ENCODE peak calls at places on chromosomes 5 and 9, in five cellular contexts. One of them, this sample, is unnamed.

GRCh38 chr9:90053027-90053426 is 448.2 kb downstream of the GADD45G start:
- DNase-seq in HFFc6: no peak
- DNase-seq in A673: peak
- DNase-seq in GM20000: no peak
- DNase-seq in WTC11: peak
- DNase-seq in this sample: no peak

GRCh38 chr9:97689401-97689800 is 7.7 kb downstream of the XPA start:
- DNase-seq in WTC11: no peak
- DNase-seq in HFFc6: no peak
- DNase-seq in GM20000: no peak
- DNase-seq in A673: no peak
- DNase-seq in this sample: no peak

GRCh38 chr5:43042176-43042625 is 2.1 kb upstream of the ANXA2R start:
- DNase-seq in GM20000: peak
- DNase-seq in HFFc6: peak
- DNase-seq in WTC11: peak
- DNase-seq in A673: no peak
- DNase-seq in this sample: peak

GRCh38 chr9:83620841-83621636 is 1.9 kb upstream of the IDNK start:
- DNase-seq in GM20000: peak
- DNase-seq in HFFc6: peak
- DNase-seq in WTC11: peak
- DNase-seq in A673: peak
- DNase-seq in this sample: peak

GRCh38 chr5:96075579-96076289 is 114.1 kb upstream of the ELL2 start:
- DNase-seq in A673: no peak
- DNase-seq in HFFc6: no peak
- DNase-seq in GM20000: no peak
- DNase-seq in WTC11: no peak
- DNase-seq in this sample: no peak

GRCh38 chr5:147417133-147417813 is 92.6 kb downstream of the DPYSL3 start:
- DNase-seq in A673: no peak
- DNase-seq in WTC11: no peak
- DNase-seq in HFFc6: no peak
- DNase-seq in GM20000: no peak
- DNase-seq in this sample: no peak

GRCh38 chr9:79263666-79264460 is 307.9 kb upstream of the TLE4 start:
- DNase-seq in A673: no peak
- DNase-seq in HFFc6: peak
- DNase-seq in WTC11: no peak
- DNase-seq in GM20000: no peak
- DNase-seq in this sample: no peak

GRCh38 chr5:133870661-133871060 is 97.8 kb downstream of the C5orf15 start:
- DNase-seq in HFFc6: peak
- DNase-seq in GM20000: no peak
- DNase-seq in A673: peak
- DNase-seq in WTC11: no peak
- DNase-seq in this sample: no peak

GRCh38 chr5:110072646-110073045 is 382.9 kb downstream of the MAN2A1 start:
- DNase-seq in WTC11: no peak
- DNase-seq in HFFc6: no peak
- DNase-seq in GM20000: no peak
- DNase-seq in A673: no peak
- DNase-seq in this sample: no peak

DNA sequence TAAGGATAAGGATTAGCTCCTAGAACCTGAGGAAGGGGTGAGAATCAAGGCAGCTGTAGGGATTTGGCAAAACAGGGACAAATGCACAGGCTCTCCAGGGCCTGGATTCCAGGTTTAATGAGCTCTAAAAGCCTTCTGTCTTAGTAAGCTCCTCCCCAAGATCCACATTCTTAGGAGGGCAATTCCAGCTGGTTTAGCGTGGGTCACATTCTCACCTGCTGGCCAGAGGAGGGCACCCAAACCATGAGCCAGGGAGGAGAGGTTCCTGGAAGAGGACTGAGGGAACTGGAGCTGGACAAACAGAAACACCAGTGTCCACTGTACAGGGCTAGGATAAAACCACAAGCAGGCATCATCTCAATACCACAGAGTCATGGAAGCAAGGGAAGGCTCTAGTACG is 480.0 kb downstream of the CCDC171 start:
- DNase-seq in WTC11: no peak
- DNase-seq in HFFc6: peak
- DNase-seq in A673: no peak
- DNase-seq in GM20000: no peak
- DNase-seq in this sample: no peak
- TF ChIP-seq CTCF in WTC11: no peak
- TF ChIP-seq CTCF in HFFc6: peak
- TF ChIP-seq CTCF in A673: no peak
- TF ChIP-seq CTCF in GM20000: no peak
- TF ChIP-seq CTCF in this sample: no peak

DNA sequence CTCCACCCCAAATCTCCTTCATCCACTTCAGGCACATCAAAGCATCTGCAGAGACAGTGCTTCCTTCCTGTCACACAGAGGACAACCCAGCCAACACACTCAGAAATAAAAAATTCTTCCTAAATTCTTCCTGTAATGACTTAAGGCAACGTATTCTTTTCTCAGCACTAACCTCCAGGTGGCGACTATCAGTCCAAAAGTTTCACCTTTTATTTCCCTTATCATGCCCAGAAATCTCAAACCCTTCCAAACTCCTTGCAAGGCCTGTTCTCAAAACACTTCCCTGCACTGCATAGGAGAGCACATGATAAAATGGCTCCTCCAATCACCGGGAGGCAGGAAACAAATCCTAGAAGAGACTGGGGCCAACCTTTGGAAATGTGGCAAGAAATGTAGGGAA is 35.1 kb downstream of the SLIT3 start:
- DNase-seq in GM20000: no peak
- DNase-seq in WTC11: no peak
- DNase-seq in A673: peak
- DNase-seq in HFFc6: peak
- DNase-seq in this sample: no peak
- TF ChIP-seq CTCF in GM20000: no peak
- TF ChIP-seq CTCF in WTC11: no peak
- TF ChIP-seq CTCF in A673: peak
- TF ChIP-seq CTCF in HFFc6: peak
- TF ChIP-seq CTCF in this sample: no peak

GRCh38 chr5:129400395-129400983 is 59.6 kb upstream of the ADAMTS19 start:
- DNase-seq in A673: no peak
- DNase-seq in HFFc6: no peak
- DNase-seq in WTC11: no peak
- DNase-seq in GM20000: no peak
- DNase-seq in this sample: no peak
- TF ChIP-seq CTCF in A673: peak
- TF ChIP-seq CTCF in HFFc6: peak
- TF ChIP-seq CTCF in WTC11: no peak
- TF ChIP-seq CTCF in GM20000: no peak
- TF ChIP-seq CTCF in this sample: no peak

GRCh38 chr9:69785757-69786156 is 25.9 kb upstream of the PTAR1 start:
- DNase-seq in WTC11: no peak
- DNase-seq in HFFc6: peak
- DNase-seq in GM20000: no peak
- DNase-seq in A673: peak
- DNase-seq in this sample: no peak
- TF ChIP-seq CTCF in WTC11: no peak
- TF ChIP-seq CTCF in HFFc6: peak
- TF ChIP-seq CTCF in GM20000: no peak
- TF ChIP-seq CTCF in A673: no peak
- TF ChIP-seq CTCF in this sample: no peak

DNA sequence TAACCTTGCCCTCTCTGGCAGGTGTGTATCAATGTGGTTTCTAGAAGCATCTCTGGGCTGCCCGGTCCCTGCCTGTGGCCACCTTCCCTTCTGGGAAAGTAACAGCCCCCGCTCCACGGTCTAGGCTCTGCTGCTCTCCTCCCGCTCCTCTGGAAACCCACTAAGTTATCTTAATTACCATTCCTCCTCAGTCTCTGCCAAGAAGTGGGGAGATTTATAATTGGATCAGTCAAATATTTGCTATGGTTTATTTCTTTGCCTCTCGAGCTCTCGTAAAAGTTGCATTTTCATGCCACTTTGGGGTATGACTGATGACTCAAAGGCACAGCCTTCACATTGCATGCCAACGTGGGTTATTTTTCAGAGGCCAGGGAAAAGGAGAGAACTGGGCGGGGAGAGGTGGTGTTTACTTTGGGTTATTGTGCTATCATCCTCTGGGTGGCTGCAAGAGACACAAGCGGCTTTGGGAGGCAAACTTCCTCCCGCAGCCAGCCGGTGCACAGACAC is 205.3 kb upstream of the WWC1 start:
- DNase-seq in A673: peak
- DNase-seq in HFFc6: peak
- DNase-seq in WTC11: no peak
- DNase-seq in GM20000: no peak
- DNase-seq in this sample: no peak
- TF ChIP-seq CTCF in A673: peak
- TF ChIP-seq CTCF in HFFc6: peak
- TF ChIP-seq CTCF in WTC11: no peak
- TF ChIP-seq CTCF in GM20000: no peak
- TF ChIP-seq CTCF in this sample: no peak

GRCh38 chr5:88724201-88724600 is 158.8 kb downstream of the MEF2C start:
- DNase-seq in WTC11: no peak
- DNase-seq in HFFc6: peak
- DNase-seq in GM20000: no peak
- DNase-seq in A673: peak
- DNase-seq in this sample: no peak
- TF ChIP-seq CTCF in WTC11: no peak
- TF ChIP-seq CTCF in HFFc6: peak
- TF ChIP-seq CTCF in GM20000: no peak
- TF ChIP-seq CTCF in A673: peak
- TF ChIP-seq CTCF in this sample: no peak

GRCh38 chr5:36238896-36239295 is 2.8 kb downstream of the NADK2 start:
- DNase-seq in HFFc6: no peak
- DNase-seq in GM20000: no peak
- DNase-seq in A673: no peak
- DNase-seq in WTC11: no peak
- DNase-seq in this sample: no peak

GRCh38 chr5:36241636-36242533 is at the start of gene NADK2:
- DNase-seq in HFFc6: peak
- DNase-seq in GM20000: peak
- DNase-seq in WTC11: peak
- DNase-seq in A673: peak
- DNase-seq in this sample: peak

GRCh38 chr5:36239370-36240293 is 2.1 kb downstream of the NADK2 start:
- DNase-seq in HFFc6: no peak
- DNase-seq in A673: no peak
- DNase-seq in GM20000: no peak
- DNase-seq in WTC11: no peak
- DNase-seq in this sample: no peak

GRCh38 chr5:36242534-36243144 is 914 bp upstream of the NADK2 start:
- DNase-seq in GM20000: no peak
- DNase-seq in A673: no peak
- DNase-seq in WTC11: no peak
- DNase-seq in HFFc6: no peak
- DNase-seq in this sample: no peak

DNA sequence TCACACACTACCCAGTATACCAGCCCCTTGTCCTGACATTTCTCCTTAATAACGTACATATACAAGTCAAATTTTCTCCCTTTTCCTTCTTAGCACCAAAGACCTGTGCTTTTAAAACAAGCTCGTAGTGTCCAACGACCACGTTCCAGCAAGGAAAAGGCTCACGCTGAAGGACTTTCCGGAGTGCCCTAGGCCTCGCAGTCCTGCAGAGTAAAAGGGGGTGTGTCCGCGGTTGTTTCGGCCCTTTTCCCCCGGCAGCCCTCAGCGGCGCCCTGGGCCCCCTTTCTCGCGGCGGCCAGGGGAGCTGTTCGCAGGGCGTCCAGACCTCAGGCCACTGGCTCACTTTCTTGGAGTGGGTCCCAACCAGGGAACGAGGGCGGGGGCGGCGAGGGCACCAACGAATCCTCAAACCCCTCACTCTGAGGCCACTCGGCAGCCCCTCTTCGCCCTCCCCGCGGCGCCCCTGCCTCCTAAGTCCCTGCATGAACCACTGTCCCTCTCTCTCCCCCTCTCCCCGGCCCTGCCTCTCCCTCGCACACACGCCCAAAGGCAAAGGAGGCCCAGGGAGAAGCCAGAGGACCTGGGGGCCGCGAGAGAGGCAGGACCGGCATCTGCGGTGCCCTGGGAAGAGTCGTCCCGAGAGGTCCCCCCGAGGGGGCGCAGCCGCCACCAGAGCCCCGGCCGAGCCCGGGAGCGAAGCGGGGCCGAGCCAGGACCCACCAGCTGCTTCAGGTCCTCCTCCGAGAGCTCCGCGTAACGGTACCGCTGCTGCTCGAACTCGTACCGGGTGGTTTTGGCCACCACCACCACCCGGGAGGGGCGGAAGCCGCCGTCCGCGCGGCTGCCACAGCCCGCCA is 718 bp downstream of the NADK2 start:
- DNase-seq in WTC11: peak
- DNase-seq in HFFc6: peak
- DNase-seq in GM20000: peak
- DNase-seq in A673: peak
- DNase-seq in this sample: no peak
- TF ChIP-seq CTCF in WTC11: no peak
- TF ChIP-seq CTCF in HFFc6: no peak
- TF ChIP-seq CTCF in GM20000: no peak
- TF ChIP-seq CTCF in A673: no peak
- TF ChIP-seq CTCF in this sample: no peak

GRCh38 chr9:17824191-17824926 is 245.5 kb downstream of the SH3GL2 start:
- DNase-seq in GM20000: no peak
- DNase-seq in WTC11: no peak
- DNase-seq in A673: no peak
- DNase-seq in HFFc6: no peak
- DNase-seq in this sample: no peak
- TF ChIP-seq CTCF in GM20000: no peak
- TF ChIP-seq CTCF in WTC11: no peak
- TF ChIP-seq CTCF in A673: no peak
- TF ChIP-seq CTCF in HFFc6: no peak
- TF ChIP-seq CTCF in this sample: no peak

GRCh38 chr9:34253460-34253837 is 74.6 kb downstream of the UBAP1 start:
- DNase-seq in HFFc6: peak
- DNase-seq in A673: no peak
- DNase-seq in GM20000: no peak
- DNase-seq in WTC11: no peak
- DNase-seq in this sample: no peak
- TF ChIP-seq CTCF in HFFc6: no peak
- TF ChIP-seq CTCF in A673: no peak
- TF ChIP-seq CTCF in GM20000: no peak
- TF ChIP-seq CTCF in WTC11: no peak
- TF ChIP-seq CTCF in this sample: no peak